ENCODE peak calls at places on chromosomes 12 and 14, in nine cellular contexts. B is AG09319, N is neural crest cell, E is right atrium auricular region, L is GM12865, J is PC-3, X is progenitor cell of endocrine pancreas, H is astrocyte of the spinal cord, F is psoas muscle. D is an unnamed sample.

GRCh38 chr12:15188136-15188535 is 33.1 kb downstream of the RERG start:
- DNase-seq in N (no peak), J (no peak), L (no peak), E (no peak), H (no peak), F (no peak), X (no peak), B (no peak), D (no peak)

GRCh38 chr12:52582971-52583456 is 9.4 kb upstream of the KRT74 start:
- DNase-seq in N (peak), H (peak), F (no peak), J (peak), L (peak), B (peak), E (peak), X (peak), D (peak)

GRCh38 chr12:6271281-6271680 is 39.2 kb upstream of the PLEKHG6 start:
- DNase-seq in N (no peak), L (no peak), F (no peak), H (no peak), X (no peak), E (no peak), J (no peak), B (no peak), D (no peak)

GRCh38 chr14:100850841-100851585 is 25.1 kb downstream of the MEG3 start:
- DNase-seq in F (peak), N (peak), E (peak), B (no peak), J (peak), X (no peak), H (no peak), L (peak), D (no peak)

GRCh38 chr12:113241191-113242017 is 20.1 kb downstream of the TPCN1 start:
- DNase-seq in H (peak), B (peak), N (no peak), X (no peak), J (peak), F (peak), E (no peak), L (no peak), D (peak)

GRCh38 chr12:103807561-103808238 is 33.3 kb downstream of the NT5DC3 start:
- DNase-seq in F (no peak), J (no peak), H (no peak), N (no peak), L (no peak), E (no peak), X (no peak), B (no peak), D (no peak)

GRCh38 chr12:19761465-19761864 is 322.2 kb downstream of the AEBP2 start:
- DNase-seq in E (no peak), B (no peak), N (no peak), X (no peak), L (no peak), J (no peak), H (no peak), F (no peak), D (no peak)

GRCh38 chr12:70154960-70155589 is 88.2 kb upstream of the CNOT2 start:
- DNase-seq in L (no peak), N (no peak), X (no peak), J (peak), H (peak), E (no peak), B (no peak), F (no peak), D (no peak)

GRCh38 chr14:67668559-67668958 is 5.9 kb downstream of the VTI1B start:
- DNase-seq in B (no peak), J (no peak), E (no peak), L (peak), X (no peak), H (no peak), N (no peak), F (no peak), D (no peak)

GRCh38 chr12:82329508-82329907 is 28.7 kb downstream of the CCDC59 start:
- DNase-seq in L (no peak), H (no peak), N (no peak), X (no peak), B (no peak), E (no peak), F (no peak), J (peak), D (no peak)

GRCh38 chr12:82325540-82326336 is 32.4 kb downstream of the CCDC59 start:
- DNase-seq in H (no peak), X (no peak), N (no peak), J (no peak), F (no peak), E (no peak), L (no peak), B (no peak), D (no peak)

GRCh38 chr12:82326905-82327503 is 31.2 kb downstream of the CCDC59 start:
- DNase-seq in E (no peak), L (peak), H (peak), B (peak), N (no peak), J (peak), F (no peak), X (no peak), D (peak)
- TF ChIP-seq CTCF in E (peak), L (peak), H (peak), B (peak), N (peak), J (peak), F (peak), X (peak), D (peak)

GRCh38 chr12:50261654-50262053 is 21.7 kb downstream of the LIMA1 start:
- DNase-seq in H (no peak), E (no peak), N (no peak), J (peak), X (no peak), F (no peak), L (no peak), B (no peak), D (peak)

GRCh38 chr12:50257226-50258166 is 25.8 kb downstream of the LIMA1 start:
- DNase-seq in F (no peak), L (peak), X (no peak), N (no peak), B (no peak), J (peak), H (peak), E (no peak), D (peak)

GRCh38 chr12:50258167-50258551 is 25.2 kb downstream of the LIMA1 start:
- DNase-seq in E (peak), J (no peak), N (no peak), X (no peak), B (no peak), F (peak), L (no peak), H (no peak), D (peak)

GRCh38 chr12:50252977-50253376 is 30.3 kb downstream of the LIMA1 start:
- DNase-seq in X (no peak), L (no peak), J (no peak), E (no peak), H (no peak), N (no peak), B (no peak), F (no peak), D (no peak)

GRCh38 chr12:50256761-50257160 is 26.6 kb downstream of the LIMA1 start:
- DNase-seq in H (no peak), J (peak), F (no peak), X (no peak), L (no peak), E (no peak), B (no peak), N (no peak), D (no peak)
- TF ChIP-seq CTCF in H (no peak), J (no peak), F (no peak), X (no peak), L (no peak), E (no peak), B (no peak), N (no peak), D (no peak)

GRCh38 chr12:49789992-49790391 is 38.2 kb downstream of the NCKAP5L start:
- DNase-seq in J (no peak), F (no peak), N (no peak), B (no peak), H (no peak), L (no peak), X (no peak), E (no peak), D (no peak)
- TF ChIP-seq CTCF in J (no peak), F (no peak), N (peak), B (no peak), H (no peak), L (no peak), X (peak), E (no peak), D (peak)

GRCh38 chr12:68406134-68406576 is 74.0 kb upstream of the MDM1 start:
- DNase-seq in E (peak), X (no peak), B (peak), F (peak), H (peak), J (peak), N (no peak), L (no peak), D (peak)
- TF ChIP-seq CTCF in E (no peak), X (peak), B (peak), F (peak), H (peak), J (peak), N (no peak), L (no peak), D (peak)

DNA sequence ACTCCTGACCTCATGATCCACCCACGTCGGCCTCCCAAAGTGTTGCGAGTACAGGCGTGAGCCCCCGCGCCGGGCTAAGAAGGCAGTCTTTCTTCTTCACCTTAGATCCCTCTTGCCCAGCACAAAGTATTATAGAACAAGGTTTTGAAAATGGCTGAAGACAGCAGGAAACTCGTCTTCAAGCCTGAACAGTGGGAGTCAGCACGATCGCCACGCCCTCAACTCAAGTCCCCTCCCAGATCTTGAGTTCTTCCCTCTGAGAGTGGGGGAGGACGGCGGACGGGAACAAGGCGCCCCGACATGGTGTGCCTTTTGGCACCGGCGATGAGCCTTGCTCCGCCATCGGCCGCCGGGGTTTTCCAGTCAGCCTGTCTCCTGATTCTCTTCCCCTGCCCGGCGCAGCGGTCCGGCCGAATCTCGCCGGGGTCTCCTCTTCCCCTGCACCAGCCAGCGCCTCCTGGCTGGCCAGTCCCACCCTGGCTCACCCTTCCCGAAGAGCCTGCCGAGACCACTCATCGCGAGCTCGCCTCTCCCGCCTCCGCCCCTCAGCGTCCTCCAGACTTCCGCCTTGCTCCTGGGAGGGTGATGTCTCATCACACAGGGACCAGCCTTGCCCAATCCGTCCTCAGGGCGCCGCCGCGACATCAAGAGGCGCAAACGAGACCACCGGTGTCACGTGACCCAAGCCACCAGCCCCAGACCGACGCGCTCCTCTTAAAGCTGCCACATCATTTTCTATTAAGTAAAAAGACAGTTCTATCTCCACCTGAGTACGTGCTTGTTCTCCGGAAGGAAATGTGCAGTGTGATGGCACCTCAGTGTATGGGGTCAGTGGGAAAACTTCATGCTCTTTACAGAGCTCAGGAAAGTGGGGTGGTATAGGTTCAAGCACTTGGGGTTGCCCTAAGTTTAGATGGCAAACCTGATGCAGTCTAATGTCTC is at the start of gene CHMP4A:
- DNase-seq in B (peak), X (peak), N (peak), L (peak), J (peak), F (peak), E (peak), H (peak), D (peak)
- TF ChIP-seq CTCF in B (peak), X (peak), N (no peak), L (no peak), J (no peak), F (no peak), E (no peak), H (peak), D (peak)